ENCODE peak calls at places on chromosomes 16 and 17, in seven cellular contexts. S, R, N, A, I, H and U are unnamed samples.

GRCh38 chr17:34974179-34974578 is 6.1 kb upstream of the LIG3 start:
- DNase-seq in S (no peak), R (no peak), N (no peak), A (no peak), I (no peak), H (no peak), U (no peak)

GRCh38 chr16:54077412-54077821 is 209.2 kb downstream of the IRX3 start:
- DNase-seq in S (no peak), R (peak), N (peak), A (no peak), I (no peak), H (no peak), U (no peak)

GRCh38 chr16:19913306-19913717 is 28.7 kb upstream of the GPRC5B start:
- DNase-seq in S (no peak), R (no peak), N (no peak), A (no peak), I (no peak), H (no peak), U (no peak)

GRCh38 chr17:6639651-6640535 is 618 bp downstream of the KIAA0753 start:
- DNase-seq in S (no peak), R (no peak), N (peak), A (peak), I (peak), H (no peak), U (peak)

GRCh38 chr16:58495861-58496331 is 4.0 kb upstream of the NDRG4 start:
- DNase-seq in S (no peak), R (no peak), N (no peak), A (no peak), I (no peak), H (no peak), U (no peak)

GRCh38 chr16:68436581-68436980 is 11.7 kb downstream of the SMPD3 start:
- DNase-seq in S (no peak), R (no peak), N (no peak), A (no peak), I (no peak), H (no peak), U (no peak)

GRCh38 chr17:74748529-74749261 is at the start of gene NHERF1:
- DNase-seq in S (peak), R (no peak), N (peak), A (peak), I (peak), H (peak), U (peak)

GRCh38 chr16:8905795-8906591 is 23.8 kb downstream of the LITAFD start:
- DNase-seq in S (no peak), R (no peak), N (no peak), A (no peak), I (no peak), H (no peak), U (no peak)

GRCh38 chr16:65012357-65012756 is 109.5 kb downstream of the CDH11 start:
- DNase-seq in S (no peak), R (no peak), N (peak), A (no peak), I (no peak), H (no peak), U (no peak)

GRCh38 chr16:5851583-5851982 is 754.0 kb upstream of the EEF2KMT start:
- DNase-seq in S (no peak), R (peak), N (no peak), A (no peak), I (no peak), H (no peak), U (no peak)

GRCh38 chr17:2050246-2050866 is 4.5 kb upstream of the HIC1 start:
- DNase-seq in S (peak), R (peak), N (peak), A (peak), I (peak), H (peak), U (peak)